ENCODE peak calls at places on chromosomes 4 and X, in five cellular contexts. S, H, Z, V and W are unnamed samples.

GRCh38 chr4:136920092-136920491 is 612.2 kb downstream of the PCDH18 start:
- DNase-seq in H (no peak), Z (no peak), S (no peak), V (no peak), W (no peak)

GRCh38 chr4:3009422-3009821 is 46.1 kb downstream of the GRK4 start:
- DNase-seq in S (no peak), Z (no peak), H (peak; percentile 38), V (no peak), W (no peak)

GRCh38 chr4:77963005-77963404 is 94.1 kb upstream of the FRAS1 start:
- DNase-seq in Z (no peak), H (no peak), V (no peak), S (no peak), W (no peak)

GRCh38 chr4:84484274-84484673 is 14.8 kb downstream of the NKX6-1 start:
- DNase-seq in Z (no peak), H (no peak), V (no peak), S (no peak), W (no peak)

GRCh38 chr4:181685911-181686310 is 557.3 kb upstream of the TENM3 start:
- DNase-seq in S (no peak), V (peak; percentile 97), Z (no peak), H (no peak), W (no peak)

GRCh38 chr4:185716008-185716976 is 95.7 kb downstream of the SORBS2 start:
- DNase-seq in V (no peak), S (no peak), H (no peak), Z (no peak), W (no peak)

GRCh38 chr4:8046925-8047541 is 107.4 kb upstream of the AFAP1 start:
- DNase-seq in H (no peak), S (no peak), Z (no peak), V (no peak), W (no peak)

GRCh38 chr4:6943870-6944195 is 34.2 kb downstream of the TBC1D14 start:
- DNase-seq in Z (no peak), H (no peak), V (no peak), S (no peak), W (no peak)

GRCh38 chr4:103306870-103307345 is 108.8 kb upstream of the CENPE start:
- DNase-seq in S (no peak), H (no peak), Z (no peak), V (no peak), W (peak; percentile 63)

DNA sequence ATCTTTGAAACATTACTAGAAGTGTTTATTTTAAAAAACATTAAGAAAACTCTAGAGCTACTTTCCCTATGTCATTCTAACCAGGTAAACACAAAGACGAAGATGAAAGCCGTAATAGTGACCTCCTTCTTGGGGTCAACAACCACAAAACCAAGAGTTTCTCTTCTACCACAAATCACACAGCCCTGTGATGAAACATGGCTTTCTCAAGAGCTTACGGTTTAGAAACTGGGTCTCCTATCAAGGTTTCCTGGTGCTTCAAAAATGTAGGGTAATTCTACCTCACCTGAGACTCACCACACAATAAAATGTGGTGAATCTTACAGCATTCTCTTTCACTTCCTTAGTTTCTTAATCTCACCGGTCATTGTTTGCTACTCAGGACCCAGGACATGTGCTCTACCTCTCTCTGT is 50.9 kb downstream of the CORIN start:
- DNase-seq in Z (no peak), V (no peak), S (no peak), H (no peak), W (no peak)
- H3K4me3 ChIP-seq in Z (no peak overlapping the region), V (no peak overlapping the region), S (no peak overlapping the region), H (no peak overlapping the region), W (no peak overlapping the region)

DNA sequence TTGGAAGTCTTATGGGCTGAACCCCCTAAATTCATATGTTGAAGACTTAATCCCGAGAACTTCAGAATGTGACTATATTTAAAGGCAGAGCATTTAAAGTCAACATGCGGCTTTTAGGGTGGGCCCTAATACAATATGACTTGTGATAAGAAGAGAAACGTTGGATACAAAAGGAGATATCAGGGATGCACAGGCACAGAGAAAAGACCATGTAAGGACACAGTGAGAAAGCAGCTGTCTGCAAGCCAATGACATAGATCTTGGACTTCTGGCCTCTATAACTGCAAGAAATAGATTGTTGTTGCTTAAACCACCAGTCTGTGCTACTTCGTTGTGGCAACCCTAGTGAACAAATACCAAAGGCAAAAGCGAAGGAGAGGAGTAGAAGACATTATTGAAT is 42.2 kb downstream of the GABRG1 start:
- DNase-seq in H (peak; percentile 4), V (no peak), S (no peak), Z (no peak), W (no peak)
- TF ChIP-seq POLR2A in H (no peak), V (no peak), S (no peak), Z (no peak), W (no peak)

DNA sequence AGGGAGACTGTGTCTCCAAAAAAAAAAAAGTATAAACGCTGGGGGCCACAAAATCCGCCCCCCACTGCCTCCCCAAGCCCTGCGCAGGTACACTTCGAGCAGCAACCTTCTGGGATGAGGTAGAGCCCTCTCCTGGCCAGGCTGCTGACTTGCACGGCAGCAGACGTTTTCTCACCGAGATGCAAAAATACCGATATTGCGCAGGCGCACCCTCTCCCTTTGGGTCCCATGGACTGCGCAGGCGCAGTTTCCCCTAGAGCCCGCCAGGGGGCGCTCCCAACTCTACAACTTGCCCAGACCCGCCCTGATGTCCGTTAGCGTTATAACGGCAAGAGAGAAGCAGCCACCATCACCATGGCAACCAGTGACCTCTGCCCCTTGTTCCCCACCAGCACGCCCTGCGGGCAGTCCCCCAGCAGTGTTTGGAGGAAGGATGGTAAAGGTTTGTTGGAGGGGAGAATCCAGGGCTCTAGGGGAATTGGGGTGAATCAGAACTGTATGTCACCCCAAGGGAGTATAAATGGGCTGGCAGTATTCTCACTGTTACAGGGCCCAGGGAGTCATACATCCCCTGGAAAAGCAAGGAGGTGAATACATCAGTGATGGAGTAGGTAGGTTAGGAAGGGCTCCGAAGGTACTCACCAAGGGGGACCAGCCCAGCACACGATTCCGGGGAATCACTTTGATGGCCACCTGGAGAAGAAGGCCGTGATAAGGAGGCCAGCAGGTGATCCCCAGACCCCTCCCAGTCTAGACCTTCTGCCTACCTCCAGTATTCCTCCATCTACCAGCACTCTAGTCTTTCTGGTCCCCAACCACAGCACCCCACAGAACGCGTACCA is 1.5 kb downstream of the PIM2 start:
- DNase-seq in S (peak; percentile 92), Z (peak; percentile 91), V (peak; percentile 85), H (peak; percentile 91), W (peak; percentile 92)
- H3K4me3 ChIP-seq in S (no peak overlapping the region), Z (no peak overlapping the region), V (no peak overlapping the region), H (peak overlapping the region; percentile 89), W (peak overlapping the region; percentile 56)

GRCh38 chr4:10380695-10381094 is 76.5 kb downstream of the ZNF518B start:
- DNase-seq in Z (no peak), H (no peak), V (no peak), S (no peak), W (no peak)

GRCh38 chr4:10386044-10386443 is 71.2 kb downstream of the ZNF518B start:
- DNase-seq in H (peak; percentile 40), V (no peak), S (no peak), Z (no peak), W (no peak)

GRCh38 chr4:10381146-10381545 is 76.1 kb downstream of the ZNF518B start:
- DNase-seq in Z (no peak), V (no peak), H (no peak), S (no peak), W (no peak)

GRCh38 chr4:10383417-10383816 is 73.8 kb downstream of the ZNF518B start:
- DNase-seq in S (no peak), Z (no peak), V (no peak), H (no peak), W (no peak)

GRCh38 chr4:10384974-10385373 is 72.3 kb downstream of the ZNF518B start:
- DNase-seq in S (no peak), V (no peak), Z (no peak), H (no peak), W (no peak)
- TF ChIP-seq POLR2A in S (no peak), V (no peak), Z (no peak), H (no peak), W (no peak)

DNA sequence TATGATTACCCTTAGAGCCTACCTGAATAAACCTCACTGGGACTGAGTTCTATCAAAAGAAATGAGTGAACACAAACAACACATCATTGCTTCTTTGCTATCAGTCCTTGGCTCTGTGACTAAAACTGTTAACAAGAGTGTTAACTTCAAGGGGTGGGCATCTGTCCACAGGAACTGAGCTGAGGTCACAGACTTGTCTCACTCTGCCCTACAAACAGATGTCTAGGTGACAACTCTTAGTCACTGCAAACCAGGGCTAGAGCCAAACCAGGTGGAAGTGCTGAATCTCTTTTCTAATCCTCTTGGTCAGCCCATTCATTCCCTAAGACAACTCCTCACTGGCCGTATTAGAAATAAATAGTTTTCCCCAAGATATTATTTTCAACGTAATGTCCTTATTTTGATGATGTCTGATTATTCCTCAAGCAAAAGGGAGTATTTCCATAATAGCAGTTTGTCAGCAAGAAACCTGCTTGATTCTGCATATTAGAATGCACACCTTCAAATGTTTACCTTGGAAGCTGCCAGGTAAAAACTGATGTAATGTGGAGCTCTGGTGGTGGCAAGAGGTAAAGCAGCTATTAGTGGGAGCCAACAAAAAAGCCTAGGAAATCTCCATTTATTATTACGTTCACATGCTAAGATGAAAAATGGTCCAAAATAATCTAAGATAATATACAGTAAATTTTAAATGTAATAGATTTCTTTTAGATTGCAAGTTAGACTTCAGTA is 4.0 kb downstream of the COL25A1 start:
- DNase-seq in V (no peak), S (no peak), H (peak; percentile 36), Z (no peak), W (no peak)
- H3K4me3 ChIP-seq in V (no peak overlapping the region), S (no peak overlapping the region), H (no peak overlapping the region), Z (no peak overlapping the region), W (no peak overlapping the region)

GRCh38 chr4:40195182-40196177 is 1.4 kb upstream of the RHOH start:
- DNase-seq in S (no peak), H (no peak), V (no peak), Z (no peak), W (no peak)

GRCh38 chr4:40197879-40198689 is 1.3 kb downstream of the RHOH start:
- DNase-seq in Z (no peak), V (no peak), H (peak; percentile 56), S (no peak), W (no peak)

GRCh38 chr4:40194602-40195161 is 2.1 kb upstream of the RHOH start:
- DNase-seq in H (no peak), V (peak; percentile 45), S (no peak), Z (no peak), W (no peak)

GRCh38 chr4:40196260-40196659 is 571 bp upstream of the RHOH start:
- DNase-seq in H (no peak), V (no peak), S (no peak), Z (no peak), W (no peak)

DNA sequence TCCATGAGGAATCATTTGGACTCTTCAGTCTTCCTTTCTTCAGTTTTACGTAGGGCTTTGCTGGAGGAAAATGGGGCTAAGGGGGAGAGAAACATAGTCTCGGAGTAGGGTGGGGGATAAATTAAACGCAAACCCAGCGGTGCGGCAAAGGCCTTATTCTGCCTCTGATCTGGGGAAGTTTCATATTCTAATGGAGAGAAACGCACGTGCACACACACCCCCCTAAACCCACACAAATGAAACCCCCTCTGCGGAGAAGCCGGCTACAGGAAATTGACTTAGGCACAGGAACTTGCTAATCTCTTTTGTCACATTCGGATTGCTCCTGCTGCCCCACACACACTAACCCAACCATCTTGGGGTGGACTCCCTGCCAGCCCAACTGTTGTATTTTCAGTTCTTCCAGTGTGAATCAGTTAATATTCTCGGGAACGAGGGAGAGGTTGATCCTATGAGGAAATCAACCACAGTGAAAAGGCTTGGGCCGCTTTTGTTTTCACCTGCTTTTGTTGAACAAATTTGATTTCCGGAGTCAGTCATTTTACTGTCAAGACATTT is at the start of gene RHOH:
- DNase-seq in V (no peak), Z (no peak), S (no peak), H (no peak), W (peak; percentile 42)
- TF ChIP-seq POLR2A in V (no peak), Z (no peak), S (no peak), H (peak; percentile 57), W (no peak)